ENCODE peak calls at places on chromosomes 2 and 18, in five cellular contexts. P, J, K, H and A are unnamed samples.

GRCh38 chr2:112640800-112641675 is 4.7 kb upstream of the SLC20A1 start:
- DNase-seq in P (peak; percentile 81), J (no peak), K (no peak), H (no peak), A (no peak)

GRCh38 chr2:68074050-68074449 is 11.2 kb upstream of the C1D start:
- DNase-seq in P (no peak), J (no peak), K (no peak), H (no peak), A (no peak)

GRCh38 chr2:23495661-23496114 is 110.7 kb downstream of the KLHL29 start:
- DNase-seq in P (no peak), J (no peak), K (no peak), H (no peak), A (no peak)

GRCh38 chr2:101435011-101435862 is 39.7 kb downstream of the RFX8 start:
- DNase-seq in P (peak; percentile 70), J (peak; percentile 93), K (no peak), H (peak; percentile 67), A (peak; percentile 60)

GRCh38 chr2:144133881-144134280 is 386.0 kb downstream of the ZEB2 start:
- DNase-seq in P (no peak), J (no peak), K (no peak), H (no peak), A (no peak)

GRCh38 chr2:105683145-105683544 is 61.6 kb upstream of the NCK2 start:
- DNase-seq in P (no peak), J (no peak), K (no peak), H (no peak), A (no peak)

GRCh38 chr2:207073791-207074678 is 91.7 kb downstream of the KLF7 start:
- DNase-seq in P (peak; percentile 12), J (no peak), K (no peak), H (no peak), A (no peak)

GRCh38 chr2:196077821-196078220 is 9.2 kb upstream of the DNAH7 start:
- DNase-seq in P (no peak), J (no peak), K (no peak), H (no peak), A (no peak)

GRCh38 chr2:30150786-30151185 is 4.0 kb downstream of the YPEL5 start:
- DNase-seq in P (no peak), J (no peak), K (no peak), H (no peak), A (no peak)

GRCh38 chr18:44876024-44876423 is 195.3 kb downstream of the SETBP1 start:
- DNase-seq in P (no peak), J (no peak), K (no peak), H (no peak), A (no peak)

GRCh38 chr2:223989206-223989859 is 32.1 kb downstream of the MRPL44 start:
- DNase-seq in P (no peak), J (peak; percentile 58), K (no peak), H (peak; percentile 44), A (no peak)

GRCh38 chr2:163173591-163173990 is 335.0 kb upstream of the KCNH7 start:
- DNase-seq in P (no peak), J (no peak), K (no peak), H (no peak), A (no peak)

GRCh38 chr2:201260302-201260800 is at the start of gene CASP8:
- DNase-seq in P (peak; percentile 73), J (no peak), K (no peak), H (no peak), A (no peak)

GRCh38 chr2:144460981-144461766 is 58.7 kb downstream of the ZEB2 start:
- DNase-seq in P (peak; percentile 77), J (no peak), K (no peak), H (no peak), A (no peak)

DNA sequence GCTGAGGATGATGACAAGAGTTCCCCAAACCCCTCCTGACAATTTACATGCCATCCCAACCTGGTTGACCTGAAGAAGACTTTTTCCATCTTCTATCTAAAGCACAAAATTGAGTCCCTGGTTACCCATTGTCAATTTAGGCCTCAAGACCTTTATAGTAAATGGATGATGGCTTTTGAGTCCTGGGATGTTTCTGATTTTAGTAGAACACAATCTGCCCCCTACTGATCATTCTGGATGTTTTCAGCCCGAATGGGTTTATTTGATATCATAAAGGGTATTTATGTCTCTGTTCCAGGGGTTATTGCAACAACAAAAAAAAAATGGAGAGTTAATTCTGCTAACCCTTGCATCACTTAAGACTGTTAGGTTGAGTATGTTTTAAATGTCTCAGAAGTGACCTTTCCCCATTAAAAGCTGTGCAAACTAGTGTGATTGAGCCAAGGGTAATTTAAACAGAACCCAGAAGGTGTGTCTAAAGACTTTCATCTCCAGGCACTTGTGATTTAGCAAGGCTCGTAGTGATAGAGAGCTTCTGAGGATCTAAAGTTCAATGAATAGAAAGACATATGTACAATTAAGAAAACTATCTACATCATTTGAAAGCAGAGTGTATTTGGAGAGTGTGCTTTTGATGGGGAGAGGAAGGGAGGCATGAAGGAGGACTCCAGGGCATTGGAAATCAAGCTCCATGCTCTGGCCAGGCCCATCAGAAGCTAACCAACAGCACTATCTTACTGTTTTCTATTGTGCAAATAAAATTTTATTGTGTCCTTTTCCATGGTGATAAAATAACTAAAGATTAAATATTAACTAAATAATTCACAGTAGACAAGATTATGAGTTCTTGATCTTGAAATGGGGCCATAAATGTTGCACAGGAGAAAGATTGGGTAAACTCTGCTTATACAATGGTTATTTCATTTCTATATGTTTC is 96.6 kb upstream of the NOSTRIN start:
- DNase-seq in P (peak; percentile 53), J (peak; percentile 38), K (no peak), H (no peak), A (no peak)
- TF ChIP-seq CTCF in P (peak; percentile 41), J (peak; percentile 53), K (peak; percentile 9), H (no peak), A (peak; percentile 19)

GRCh38 chr2:218953366-218953954 is 6.0 kb upstream of the CDK5R2 start:
- DNase-seq in P (no peak), J (peak; percentile 16), K (no peak), H (peak; percentile 61), A (no peak)
- TF ChIP-seq CTCF in P (no peak), J (peak; percentile 46), K (no peak), H (no peak), A (no peak)

DNA sequence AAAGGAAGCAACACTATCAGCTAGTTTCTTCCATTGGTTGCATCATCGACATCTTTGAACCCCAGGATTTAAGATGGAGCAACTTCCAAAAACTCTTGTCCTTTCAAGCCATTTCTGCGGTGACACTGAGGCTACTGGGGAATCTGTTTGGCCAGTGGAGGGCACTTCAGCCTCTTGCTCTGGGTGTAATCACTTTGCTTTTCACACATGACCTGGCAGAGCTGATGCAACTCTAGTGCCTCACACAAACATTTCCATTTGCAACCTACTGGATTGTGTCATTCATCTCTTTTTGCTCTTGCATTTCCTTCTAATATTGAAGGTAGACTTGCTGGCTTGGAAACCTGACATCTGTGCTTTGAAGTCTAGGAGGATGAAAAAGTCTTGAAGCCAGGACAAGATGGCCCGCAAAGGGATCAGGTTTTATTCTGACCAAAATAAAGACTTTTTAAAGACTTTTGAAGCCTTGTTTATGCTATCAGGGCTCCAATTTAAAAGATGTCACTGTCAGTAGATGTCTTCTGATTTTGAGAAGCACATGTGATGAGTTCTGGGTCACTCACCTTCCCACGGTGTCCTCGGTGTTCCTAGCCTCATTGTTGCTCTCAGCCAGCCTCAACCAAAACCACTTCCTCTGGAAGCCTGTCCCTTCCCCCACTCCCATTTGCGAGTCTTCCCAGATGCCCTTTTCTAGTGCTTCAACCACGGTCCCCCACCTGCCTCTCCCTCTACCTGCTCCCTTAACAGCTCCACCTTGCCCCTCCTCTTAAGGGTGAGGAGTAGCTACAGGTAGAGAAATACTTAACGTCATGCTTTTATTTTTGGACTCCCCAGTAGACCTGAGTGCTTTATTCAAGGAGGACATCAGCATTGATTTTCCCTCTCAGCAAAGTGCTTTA is 69.7 kb upstream of the KCNE4 start:
- DNase-seq in P (peak; percentile 91), J (peak; percentile 55), K (peak; percentile 71), H (peak; percentile 46), A (peak; percentile 16)
- TF ChIP-seq CTCF in P (peak; percentile 73), J (peak; percentile 58), K (peak; percentile 75), H (no peak), A (peak; percentile 35)

DNA sequence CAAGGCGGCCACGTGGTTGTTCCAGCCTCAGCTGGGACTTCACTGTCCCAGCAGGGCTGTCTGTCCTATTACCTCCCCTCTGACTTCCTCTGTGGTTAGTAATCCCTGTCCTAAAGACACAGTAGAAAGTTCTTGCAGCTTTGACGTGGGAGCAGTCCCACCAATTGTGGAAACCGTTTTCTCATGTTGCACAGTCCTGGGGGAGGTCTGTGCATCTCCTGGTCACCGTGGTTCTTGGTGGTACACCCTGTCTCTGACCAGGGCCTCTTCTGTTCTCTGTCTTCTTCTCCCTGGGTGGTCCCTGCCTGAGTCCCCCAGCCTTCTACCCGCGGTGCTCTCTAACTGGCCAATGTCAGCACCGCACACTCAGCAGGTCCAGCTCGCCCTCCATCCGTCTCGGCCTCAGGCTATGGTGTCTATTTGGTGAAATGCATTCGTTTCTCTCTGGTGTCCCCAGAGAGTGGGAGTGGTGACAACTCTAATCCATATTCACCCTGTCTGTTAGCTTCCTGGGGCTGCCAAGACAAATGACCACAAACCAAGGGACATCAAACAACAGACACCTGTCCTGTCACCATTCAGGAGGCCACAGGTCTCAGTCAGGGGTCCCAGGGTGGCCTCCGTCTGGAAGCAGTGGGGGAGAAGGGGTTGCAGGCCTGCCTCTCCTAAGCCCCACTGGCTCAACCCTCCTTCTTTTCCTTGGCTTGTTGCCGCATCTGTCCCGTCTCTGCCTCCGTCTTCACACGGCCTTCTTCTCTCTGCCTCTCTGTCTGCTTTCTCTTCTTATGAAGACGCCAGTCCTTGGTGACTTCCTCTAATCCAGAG is 99.8 kb downstream of the SH3BP4 start:
- DNase-seq in P (peak; percentile 32), J (no peak), K (no peak), H (no peak), A (no peak)
- TF ChIP-seq CTCF in P (no peak), J (no peak), K (no peak), H (no peak), A (no peak)

DNA sequence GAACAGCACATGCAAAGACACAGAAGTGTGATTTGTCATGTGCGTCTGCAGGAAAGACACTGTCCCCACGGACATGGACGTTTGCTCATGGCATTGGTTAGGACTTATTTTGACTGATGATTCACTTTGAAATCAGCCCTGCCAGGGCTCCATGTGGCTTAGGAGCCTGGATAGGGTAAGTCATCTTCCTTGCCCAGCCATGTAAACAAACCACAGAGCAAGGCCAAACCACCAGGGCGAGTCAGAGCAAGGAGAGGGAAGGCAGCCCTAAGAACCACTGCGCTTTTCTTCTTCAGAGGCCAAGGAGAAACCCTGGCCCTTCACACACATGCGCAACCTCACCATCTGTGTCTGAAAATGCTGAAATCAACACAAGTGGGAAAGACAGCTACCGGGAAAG is 88.8 kb downstream of the GFPT1 start:
- DNase-seq in P (peak; percentile 92), J (no peak), K (peak; percentile 83), H (no peak), A (no peak)
- TF ChIP-seq CTCF in P (peak; percentile 8), J (no peak), K (no peak), H (no peak), A (no peak)

GRCh38 chr2:235113854-235114253 is 162.0 kb downstream of the SH3BP4 start:
- DNase-seq in P (no peak), J (peak; percentile 43), K (no peak), H (peak; percentile 74), A (peak; percentile 37)

GRCh38 chr2:235112365-235112764 is 160.5 kb downstream of the SH3BP4 start:
- DNase-seq in P (no peak), J (no peak), K (no peak), H (no peak), A (no peak)

DNA sequence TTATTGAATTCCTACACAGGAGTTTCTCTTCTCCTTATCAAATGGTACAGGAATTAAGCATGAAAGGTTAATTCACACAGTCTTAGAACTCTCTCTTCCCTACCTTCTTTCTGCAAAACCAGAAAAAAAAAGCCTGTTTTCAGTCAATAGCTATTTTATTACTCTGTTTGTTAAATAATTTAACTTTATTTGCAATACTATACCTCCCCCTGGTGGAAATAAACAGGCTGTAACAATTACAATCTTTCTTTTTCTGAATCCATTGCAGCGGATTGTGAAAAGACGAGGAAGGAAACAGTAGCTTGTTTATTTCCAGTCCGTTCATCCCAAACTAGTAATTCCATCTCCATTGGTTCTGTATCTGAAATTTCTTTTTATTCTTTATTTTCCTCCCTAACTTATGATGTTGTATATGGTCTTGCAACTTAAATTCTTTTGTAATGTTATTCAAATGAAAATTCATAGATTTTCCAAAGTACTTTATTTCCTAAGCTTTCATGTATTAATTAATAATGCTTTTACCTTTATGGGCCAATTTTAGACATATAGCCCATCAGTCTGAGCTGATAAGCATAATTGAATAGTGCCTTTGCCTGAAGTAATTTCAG is 165.2 kb downstream of the SH3BP4 start:
- DNase-seq in P (peak; percentile 65), J (peak; percentile 64), K (no peak), H (no peak), A (no peak)
- TF ChIP-seq CTCF in P (peak; percentile 60), J (peak; percentile 84), K (peak; percentile 22), H (peak; percentile 56), A (peak; percentile 73)